ENCODE peak calls at places on chromosomes 16 and 17, in five cellular contexts. Y is HepG2, D is sigmoid colon, H is breast epithelium, F is heart right ventricle. P is an unnamed sample. For H3K36me3, the result is how much of the 10 kb centered on the place peaks cover.

GRCh38 chr16:82192665-82193064 is 22.6 kb upstream of the MPHOSPH6 start:
- DNase-seq in Y (no peak), D (no peak), H (no peak), F (no peak), P (peak)

GRCh38 chr16:23694707-23695373 is 16.2 kb downstream of the PLK1 start:
- DNase-seq in Y (peak), D (no peak), H (no peak), F (no peak), P (peak)

GRCh38 chr16:91484-91883 is 13.5 kb downstream of the MPG start:
- DNase-seq in Y (no peak), D (no peak), H (no peak), F (peak), P (no peak)

GRCh38 chr17:15896277-15896676 is 48.7 kb upstream of the ADORA2B start:
- DNase-seq in Y (no peak), D (no peak), H (no peak), F (no peak), P (no peak)

GRCh38 chr16:53061701-53062159 is 6.9 kb downstream of the CHD9 start:
- DNase-seq in Y (peak), D (no peak), H (no peak), F (no peak), P (no peak)

GRCh38 chr17:31629696-31630470 is 229.2 kb downstream of the COPRS start:
- DNase-seq in Y (no peak), D (no peak), H (no peak), F (no peak), P (no peak)

GRCh38 chr16:58027341-58028167 is 2.0 kb downstream of the MMP15 start:
- DNase-seq in Y (peak), D (no peak), H (no peak), F (peak), P (no peak)

GRCh38 chr16:27691717-27692116 is 141.8 kb downstream of the KATNIP start:
- DNase-seq in Y (no peak), D (no peak), H (no peak), F (no peak), P (no peak)

GRCh38 chr16:26830716-26831115 is 236.0 kb upstream of the C16orf82 start:
- DNase-seq in Y (no peak), D (no peak), H (no peak), F (no peak), P (no peak)

GRCh38 chr16:85402910-85403692 is 210.0 kb upstream of the GSE1 start:
- DNase-seq in Y (no peak), D (peak), H (no peak), F (peak), P (peak)

GRCh38 chr17:60601443-60602384 is 1.7 kb downstream of the PPM1D start:
- DNase-seq in Y (peak), D (peak), H (no peak), F (peak), P (peak)

GRCh38 chr17:7077911-7078546 is 2.0 kb downstream of the CLEC10A start:
- DNase-seq in Y (no peak), D (no peak), H (peak), F (no peak), P (no peak)

GRCh38 chr16:1691276-1691675 is 13.2 kb downstream of the JPT2 start:
- DNase-seq in Y (no peak), D (no peak), H (no peak), F (no peak), P (peak)

GRCh38 chr16:56931253-56931768 is 631 bp upstream of the HERPUD1 start:
- DNase-seq in Y (no peak), D (no peak), H (no peak), F (peak), P (no peak)

GRCh38 chr16:50501986-50502615 is 46.1 kb upstream of the NKD1 start:
- DNase-seq in Y (no peak), D (peak), H (no peak), F (no peak), P (no peak)

GRCh38 chr16:70691223-70692129 is 5.6 kb upstream of the MTSS2 start:
- DNase-seq in Y (peak), D (peak), H (no peak), F (peak), P (peak)

GRCh38 chr16:56116577-56116964 is 74.7 kb upstream of the GNAO1 start:
- DNase-seq in Y (no peak), D (no peak), H (no peak), F (no peak), P (no peak)

GRCh38 chr17:65109990-65110680 is 27.0 kb upstream of the RGS9 start:
- DNase-seq in Y (no peak), D (peak), H (no peak), F (no peak), P (no peak)

GRCh38 chr17:78804777-78805176 is 22.7 kb upstream of the CYTH1 start:
- DNase-seq in Y (no peak), D (no peak), H (no peak), F (peak), P (no peak)

GRCh38 chr17:48492401-48493298 is 38.2 kb downstream of the HOXB1 start:
- DNase-seq in Y (no peak), D (peak), H (peak), F (peak), P (no peak)

GRCh38 chr17:48026503-48027321 is 10.9 kb downstream of the COPZ2 start:
- DNase-seq in Y (peak), D (peak), H (peak), F (peak), P (peak)

GRCh38 chr16:907819-908218 is 63.0 kb downstream of the LMF1 start:
- DNase-seq in Y (no peak), D (no peak), H (no peak), F (no peak), P (no peak)

GRCh38 chr17:14169287-14169686 is 67.4 kb downstream of the CDRT15 start:
- DNase-seq in Y (no peak), D (no peak), H (no peak), F (no peak), P (no peak)

GRCh38 chr16:58026139-58026704 is 668 bp downstream of the MMP15 start:
- DNase-seq in Y (no peak), D (peak), H (no peak), F (no peak), P (peak)

GRCh38 chr17:7969434-7969833 is 33.0 kb upstream of the GUCY2D start:
- DNase-seq in Y (no peak), D (peak), H (no peak), F (no peak), P (no peak)

GRCh38 chr16:86048882-86049585 is 150.1 kb downstream of the IRF8 start:
- DNase-seq in Y (no peak), D (peak), H (no peak), F (no peak), P (no peak)

DNA sequence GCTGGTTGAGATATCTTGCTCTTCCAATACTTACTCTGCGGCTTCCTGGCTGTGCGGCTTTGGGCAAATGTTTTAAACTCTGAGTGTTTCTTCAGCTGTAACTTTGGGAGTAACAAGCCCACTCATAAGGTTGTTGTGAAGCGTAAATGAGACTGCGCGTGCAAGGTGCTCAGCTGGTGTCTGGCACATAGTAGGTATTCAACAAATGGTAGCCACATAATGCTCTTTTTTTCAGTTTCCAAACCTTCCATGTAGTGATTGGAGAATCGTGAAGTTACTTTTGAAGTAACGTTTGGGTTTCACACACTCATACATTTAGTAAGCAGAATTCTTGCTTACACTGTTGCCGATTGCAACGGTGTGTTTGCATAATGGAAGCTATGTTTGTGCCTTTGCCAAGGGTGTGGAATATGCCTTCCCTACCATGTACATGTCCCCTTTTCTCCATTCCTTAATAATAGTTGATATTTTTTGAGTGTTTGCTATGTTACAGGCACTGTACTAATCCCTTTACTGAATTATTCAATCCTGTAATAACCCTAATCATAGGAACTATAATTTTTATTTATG is 829 bp downstream of the DHRS7B start:
- DNase-seq in Y (no peak), D (no peak), H (no peak), F (no peak), P (no peak)
- H3K36me3 ChIP-seq in Y (under half), D (under half), H (under half), F (under half), P (under half)

GRCh38 chr16:88525663-88525990 is 44.6 kb upstream of the ZC3H18 start:
- DNase-seq in Y (no peak), D (no peak), H (no peak), F (no peak), P (no peak)
- H3K27ac ChIP-seq in Y (no peak), D (no peak), H (peak), F (no peak), P (no peak)

GRCh38 chr16:66810391-66810790 is 9.0 kb upstream of the TERB1 start:
- DNase-seq in Y (no peak), D (no peak), H (no peak), F (no peak), P (no peak)
- H3K36me3 ChIP-seq in Y (half or more), D (under half), H (under half), F (under half), P (under half)

DNA sequence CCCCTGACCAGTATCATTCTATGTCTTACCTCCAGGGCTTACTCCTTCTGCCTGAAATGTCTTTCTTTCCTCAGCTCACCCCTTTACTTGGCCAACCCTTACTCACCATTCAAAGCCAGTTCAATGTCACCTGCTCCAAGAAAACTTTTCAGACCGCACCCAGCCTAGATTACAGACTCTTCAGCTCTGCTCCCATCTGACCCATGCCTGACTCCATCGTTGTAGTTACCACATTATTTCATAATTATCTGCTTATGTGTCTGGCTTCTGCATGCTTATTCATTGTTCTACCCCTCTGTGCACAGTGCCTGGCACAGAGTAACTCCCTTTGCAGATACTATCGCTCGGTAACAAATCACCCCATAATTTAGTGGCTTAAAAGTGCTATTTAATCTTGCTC is 62.5 kb upstream of the TOB1 start:
- DNase-seq in Y (no peak), D (no peak), H (no peak), F (no peak), P (no peak)
- H3K27ac ChIP-seq in Y (no peak), D (peak), H (no peak), F (no peak), P (no peak)

DNA sequence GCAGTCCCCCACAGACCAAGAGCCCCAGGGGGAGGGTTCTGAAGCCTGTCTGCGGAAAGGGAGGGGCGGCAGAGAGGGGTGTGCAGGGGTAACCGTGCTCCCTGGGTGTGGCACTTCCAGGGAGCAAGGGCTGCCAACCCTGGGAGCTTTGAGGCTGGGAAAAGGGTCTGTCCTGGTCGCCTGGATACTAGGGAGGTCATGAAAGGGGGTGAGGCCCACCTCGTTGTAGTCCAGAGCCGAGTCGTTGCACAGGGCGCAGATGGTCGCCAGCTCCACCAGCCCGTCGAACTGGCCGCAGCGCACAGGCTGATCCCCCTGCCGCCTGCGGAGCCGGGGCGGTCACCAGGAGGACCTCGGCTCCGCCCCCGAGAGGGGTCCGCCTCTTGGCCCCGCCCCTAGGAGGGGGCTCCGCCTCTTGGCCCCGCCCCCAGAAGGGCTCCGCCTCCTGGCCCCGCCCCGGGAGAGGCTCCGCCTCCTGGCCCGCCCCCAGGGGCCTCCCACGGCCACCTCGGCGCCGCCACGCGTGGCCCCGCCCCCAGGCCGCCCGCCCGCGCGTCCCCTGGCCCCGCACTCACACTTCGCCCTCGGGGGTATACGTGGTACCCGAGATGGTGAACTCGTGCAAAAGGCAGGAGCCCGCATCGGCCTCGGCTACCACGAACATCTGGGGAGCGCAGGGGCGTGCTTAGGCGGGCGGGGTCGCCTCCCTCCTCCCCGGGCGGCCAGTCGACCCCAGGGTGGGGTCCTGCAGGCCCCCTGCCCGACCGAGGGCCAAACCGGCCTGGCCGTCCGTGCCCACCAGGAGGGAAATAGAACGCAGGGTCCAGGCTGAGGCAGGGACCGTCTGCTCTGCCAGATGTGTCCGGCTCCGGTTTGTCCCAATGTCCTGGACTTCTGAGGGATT is 19.5 kb downstream of the ATP2A3 start:
- DNase-seq in Y (no peak), D (peak), H (no peak), F (no peak), P (peak)
- H3K36me3 ChIP-seq in Y (under half), D (under half), H (under half), F (under half), P (under half)

GRCh38 chr17:57506253-57506911 is 238.7 kb downstream of the CCDC182 start:
- DNase-seq in Y (no peak), D (no peak), H (no peak), F (no peak), P (no peak)

GRCh38 chr17:57505841-57506240 is 239.3 kb downstream of the CCDC182 start:
- DNase-seq in Y (no peak), D (no peak), H (no peak), F (no peak), P (no peak)

GRCh38 chr17:57499648-57500049 is 243.3 kb downstream of the MSI2 start:
- DNase-seq in Y (peak), D (no peak), H (no peak), F (no peak), P (peak)

GRCh38 chr17:57501016-57501415 is 244.1 kb downstream of the CCDC182 start:
- DNase-seq in Y (no peak), D (no peak), H (no peak), F (no peak), P (no peak)

DNA sequence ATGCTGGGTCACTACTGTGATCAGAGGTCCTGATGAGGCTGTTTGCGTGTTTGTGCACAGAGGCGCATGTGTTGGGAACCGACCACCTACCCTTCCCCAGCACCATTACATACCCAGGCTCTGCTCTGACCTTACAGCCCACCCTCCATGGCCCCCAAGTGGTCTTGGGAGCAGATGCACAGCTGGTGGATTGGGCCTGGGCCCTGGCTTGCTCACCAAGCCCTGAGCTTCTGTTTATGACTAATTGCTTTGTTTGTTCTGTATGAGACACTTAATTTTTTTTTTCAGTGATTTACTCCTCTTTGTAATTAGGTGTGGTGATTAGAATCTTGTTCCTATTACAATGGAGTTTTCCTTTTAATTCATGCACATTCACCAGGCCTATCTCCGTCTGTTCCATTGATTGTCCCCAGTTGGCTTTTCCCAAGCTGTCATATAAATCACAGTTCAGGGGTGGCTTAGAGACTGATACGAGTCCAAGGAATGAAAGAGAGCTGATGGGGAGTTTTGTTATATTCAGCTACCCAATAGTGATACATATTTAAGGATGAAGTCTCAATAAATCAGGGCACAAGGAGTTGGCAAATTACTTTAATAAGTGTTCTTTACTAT is 242.3 kb downstream of the CCDC182 start:
- DNase-seq in Y (no peak), D (no peak), H (no peak), F (no peak), P (no peak)
- H3K27ac ChIP-seq in Y (no peak), D (no peak), H (no peak), F (no peak), P (no peak)

GRCh38 chr16:10752843-10753523 is 9.3 kb downstream of the NUBP1 start:
- DNase-seq in Y (no peak), D (no peak), H (no peak), F (peak), P (no peak)

GRCh38 chr16:10750793-10751192 is 7.2 kb downstream of the NUBP1 start:
- DNase-seq in Y (no peak), D (no peak), H (no peak), F (no peak), P (no peak)

GRCh38 chr16:10751291-10751697 is 7.7 kb downstream of the NUBP1 start:
- DNase-seq in Y (peak), D (no peak), H (no peak), F (no peak), P (no peak)

GRCh38 chr16:10754941-10755340 is 11.3 kb downstream of the NUBP1 start:
- DNase-seq in Y (no peak), D (no peak), H (no peak), F (no peak), P (peak)

DNA sequence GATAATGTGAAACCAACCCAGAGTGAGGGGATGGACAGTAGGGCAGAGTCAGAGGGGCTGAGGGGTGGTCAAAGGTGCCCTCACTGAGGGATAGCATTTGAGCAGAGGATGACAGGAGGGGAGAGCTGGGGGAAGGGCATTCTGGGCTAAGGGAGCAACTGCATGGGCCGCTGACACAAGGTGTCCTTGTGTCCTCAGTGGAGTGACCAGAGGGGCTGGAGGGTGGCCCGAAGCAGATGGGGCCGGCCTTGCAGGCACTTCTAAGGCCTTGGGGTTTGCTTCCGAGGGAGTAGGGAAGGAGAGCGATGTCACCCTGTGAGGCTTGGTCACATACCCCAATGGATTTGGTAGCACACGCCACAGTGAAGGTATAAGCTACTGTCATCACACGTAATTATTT is 10.0 kb downstream of the NUBP1 start:
- DNase-seq in Y (no peak), D (no peak), H (no peak), F (no peak), P (no peak)
- H3K36me3 ChIP-seq in Y (half or more), D (under half), H (under half), F (under half), P (under half)

GRCh38 chr17:38889745-38890409 is 20.0 kb downstream of the LASP1 start:
- DNase-seq in Y (no peak), D (no peak), H (no peak), F (no peak), P (no peak)
- H3K27ac ChIP-seq in Y (no peak), D (no peak), H (peak), F (no peak), P (no peak)

GRCh38 chr17:67125924-67126323 is 81.6 kb downstream of the CACNG1 start:
- DNase-seq in Y (no peak), D (no peak), H (no peak), F (no peak), P (no peak)
- H3K36me3 ChIP-seq in Y (half or more), D (under half), H (under half), F (under half), P (under half)

GRCh38 chr16:84093120-84093878 is 23.4 kb downstream of the MBTPS1 start:
- DNase-seq in Y (no peak), D (no peak), H (no peak), F (no peak), P (no peak)
- H3K27ac ChIP-seq in Y (no peak), D (no peak), H (peak), F (no peak), P (no peak)